ENCODE peak calls at places on chromosomes 12 and 14, in five cellular contexts. S, Z, K, X and B are unnamed samples.

GRCh38 chr12:105083041-105083440 is 1.2 kb downstream of the ALDH1L2 start:
- DNase-seq in X (no peak), K (no peak), Z (no peak), S (no peak), B (no peak)

GRCh38 chr12:122961551-122962329 is 4.5 kb downstream of the ABCB9 start:
- DNase-seq in K (no peak), X (no peak), S (no peak), Z (no peak), B (no peak)

GRCh38 chr14:92459479-92460421 is 53.8 kb upstream of the RIN3 start:
- DNase-seq in X (no peak), K (no peak), Z (no peak), S (no peak), B (peak; percentile 40)

GRCh38 chr12:49483621-49484020 is 55.2 kb upstream of the KCNH3 start:
- DNase-seq in K (no peak), S (no peak), Z (no peak), X (no peak), B (no peak)

GRCh38 chr14:23443411-23443812 is 8.0 kb upstream of the MYH7 start:
- DNase-seq in X (peak; percentile 29), Z (no peak), S (no peak), K (no peak), B (no peak)

GRCh38 chr14:26738571-26738970 is 140.7 kb upstream of the NOVA1 start:
- DNase-seq in Z (no peak), S (no peak), X (no peak), K (no peak), B (no peak)

GRCh38 chr14:82641050-82641540 is 1107.4 kb upstream of the SEL1L start:
- DNase-seq in S (no peak), X (no peak), K (no peak), Z (no peak), B (no peak)

GRCh38 chr14:50944647-50945413 is 547 bp upstream of the PYGL start:
- DNase-seq in X (peak; percentile 79), K (no peak), S (no peak), Z (no peak), B (peak; percentile 71)

GRCh38 chr12:132477009-132477702 is 12.8 kb upstream of the FBRSL1 start:
- DNase-seq in Z (no peak), S (no peak), X (no peak), K (no peak), B (no peak)

GRCh38 chr12:132658149-132658905 is 28.8 kb downstream of the POLE start:
- DNase-seq in X (peak; percentile 11), S (no peak), K (no peak), Z (no peak), B (no peak)

GRCh38 chr12:54173066-54173726 is 15.6 kb downstream of the SMUG1 start:
- DNase-seq in S (no peak), X (no peak), K (no peak), Z (no peak), B (no peak)
- H3K27me3 ChIP-seq in S (peaks cover 10% of the 10 kb centered on the region), X (no peaks in the 10 kb centered on the region), K (peaks cover 13% of the 10 kb centered on the region), Z (no peaks in the 10 kb centered on the region), B (peaks cover 32% of the 10 kb centered on the region)

GRCh38 chr14:61397607-61398006 is 76.2 kb downstream of the PRKCH start:
- DNase-seq in X (no peak), K (no peak), Z (no peak), S (no peak), B (no peak)

GRCh38 chr14:61396694-61397093 is 75.3 kb downstream of the PRKCH start:
- DNase-seq in Z (peak; percentile 61), X (no peak), S (no peak), K (no peak), B (no peak)

GRCh38 chr14:61396279-61396678 is 74.9 kb downstream of the PRKCH start:
- DNase-seq in K (no peak), S (no peak), Z (no peak), X (no peak), B (no peak)

GRCh38 chr14:61399365-61399764 is 78.0 kb downstream of the PRKCH start:
- DNase-seq in S (no peak), X (no peak), K (no peak), Z (no peak), B (peak; percentile 37)

GRCh38 chr14:61398221-61398620 is 76.8 kb downstream of the PRKCH start:
- DNase-seq in K (no peak), Z (no peak), X (no peak), S (no peak), B (no peak)
- H3K27me3 ChIP-seq in K (no peaks in the 10 kb centered on the region), Z (no peaks in the 10 kb centered on the region), X (no peaks in the 10 kb centered on the region), S (no peaks in the 10 kb centered on the region), B (no peaks in the 10 kb centered on the region)

DNA sequence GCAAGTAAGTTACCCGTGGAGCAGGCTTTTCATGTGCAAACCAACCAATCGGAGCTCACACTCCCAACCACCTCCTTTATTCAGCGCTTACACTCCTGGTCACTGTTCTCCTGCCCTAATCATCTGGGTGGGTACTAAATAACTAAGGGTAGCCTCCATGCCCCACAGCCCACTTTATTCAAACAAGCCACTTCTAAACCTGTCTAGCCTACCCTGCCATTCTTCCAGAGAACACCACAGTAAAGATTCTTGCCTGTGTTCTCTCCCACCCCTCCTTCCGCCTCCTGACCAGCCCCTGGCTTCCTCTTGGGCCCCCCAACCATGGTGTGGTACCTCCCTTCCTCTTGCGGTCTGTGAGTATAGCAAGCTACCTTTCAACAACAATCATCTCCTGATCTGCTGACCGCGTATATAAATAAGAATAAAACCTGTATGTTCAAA is 581.9 kb downstream of the VRK1 start:
- DNase-seq in K (no peak), X (no peak), Z (no peak), S (no peak), B (no peak)
- H3K27me3 ChIP-seq in K (no peaks in the 10 kb centered on the region), X (peaks cover 5% of the 10 kb centered on the region), Z (no peaks in the 10 kb centered on the region), S (no peaks in the 10 kb centered on the region), B (peaks cover 2% of the 10 kb centered on the region)

GRCh38 chr12:54648265-54648664 is at the start of gene DCD:
- DNase-seq in K (no peak), Z (no peak), S (no peak), X (no peak), B (no peak)

GRCh38 chr12:54649825-54650224 is 1.7 kb upstream of the DCD start:
- DNase-seq in S (no peak), Z (peak; percentile 6), X (no peak), K (no peak), B (no peak)

GRCh38 chr12:54650884-54651283 is 2.7 kb upstream of the DCD start:
- DNase-seq in X (no peak), K (no peak), S (no peak), Z (no peak), B (no peak)

GRCh38 chr12:54653025-54653424 is 4.9 kb upstream of the DCD start:
- DNase-seq in X (no peak), S (no peak), K (no peak), Z (no peak), B (no peak)

DNA sequence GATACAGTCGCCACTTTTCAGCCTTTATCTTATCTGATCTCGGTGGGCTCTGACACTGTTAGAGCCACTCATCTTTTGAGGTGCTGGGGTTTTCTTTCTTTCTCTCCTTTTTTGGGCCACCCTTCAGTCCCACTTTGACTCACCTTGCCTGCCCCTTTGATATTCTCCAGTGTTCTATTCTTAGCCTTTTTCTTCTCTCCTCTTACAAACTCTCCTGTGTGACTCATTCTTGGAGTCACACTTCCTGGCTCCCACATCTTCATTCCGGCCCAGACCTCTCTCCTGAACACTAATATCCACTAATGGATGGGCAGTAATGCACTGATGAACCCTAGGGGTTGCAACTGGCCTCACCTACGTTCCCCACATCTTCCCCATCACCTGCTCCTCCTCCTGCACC is 2.2 kb upstream of the DCD start:
- DNase-seq in S (no peak), K (no peak), X (no peak), Z (no peak), B (peak; percentile 26)
- H3K27me3 ChIP-seq in S (no peaks in the 10 kb centered on the region), K (no peaks in the 10 kb centered on the region), X (peaks cover 6% of the 10 kb centered on the region), Z (no peaks in the 10 kb centered on the region), B (peaks cover 7% of the 10 kb centered on the region)

DNA sequence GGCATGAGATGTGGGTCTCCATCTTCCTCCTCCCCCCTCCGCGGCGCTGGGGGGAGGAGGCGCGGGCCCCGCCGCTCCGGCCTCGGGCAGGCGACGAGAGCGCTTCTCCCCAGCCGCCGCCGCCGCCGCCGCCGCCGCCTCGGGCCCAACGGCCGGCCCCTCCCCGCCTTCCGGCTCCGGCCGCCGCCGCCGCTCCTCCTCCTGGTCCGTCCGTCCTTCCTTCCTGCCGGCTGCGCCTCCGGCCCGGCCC is 411 bp downstream of the FBXL14 start:
- DNase-seq in S (no peak), X (no peak), K (no peak), Z (peak; percentile 87), B (no peak)
- H3K27me3 ChIP-seq in S (no peaks in the 10 kb centered on the region), X (no peaks in the 10 kb centered on the region), K (no peaks in the 10 kb centered on the region), Z (no peaks in the 10 kb centered on the region), B (no peaks in the 10 kb centered on the region)

DNA sequence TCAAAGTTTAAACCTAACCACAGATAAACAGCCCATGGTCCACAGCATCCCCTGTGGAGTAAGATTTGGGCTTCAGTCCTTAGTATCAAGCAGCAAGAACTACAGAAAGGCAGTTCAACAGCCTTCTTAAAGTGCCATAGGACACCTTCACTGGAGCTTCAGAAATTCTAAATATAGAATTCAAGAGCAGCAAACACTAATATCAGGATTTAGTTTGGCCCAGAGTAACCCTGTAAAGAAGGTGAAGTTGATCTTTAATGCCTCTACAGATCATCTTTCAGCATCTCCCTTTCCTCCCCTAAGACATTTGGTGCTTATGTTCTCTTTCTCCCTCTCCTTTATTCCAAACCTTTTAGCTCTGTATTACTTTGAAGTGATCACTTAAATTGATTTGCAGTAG is 59.5 kb upstream of the ARHGAP5 start:
- DNase-seq in K (no peak), X (no peak), S (no peak), Z (no peak), B (no peak)
- H3K27me3 ChIP-seq in K (no peaks in the 10 kb centered on the region), X (no peaks in the 10 kb centered on the region), S (peaks cover 3% of the 10 kb centered on the region), Z (no peaks in the 10 kb centered on the region), B (no peaks in the 10 kb centered on the region)

GRCh38 chr14:73244541-73244940 is 7.2 kb downstream of the PAPLN start:
- DNase-seq in Z (no peak), K (no peak), X (no peak), S (no peak), B (no peak)
- H3K27me3 ChIP-seq in Z (no peaks in the 10 kb centered on the region), K (no peaks in the 10 kb centered on the region), X (peaks cover 46% of the 10 kb centered on the region), S (peaks cover 13% of the 10 kb centered on the region), B (peaks cover 12% of the 10 kb centered on the region)

GRCh38 chr12:41777064-41777790 is 367.4 kb downstream of the GXYLT1 start:
- DNase-seq in S (no peak), Z (no peak), K (no peak), X (no peak), B (no peak)
- H3K27me3 ChIP-seq in S (no peaks in the 10 kb centered on the region), Z (no peaks in the 10 kb centered on the region), K (no peaks in the 10 kb centered on the region), X (no peaks in the 10 kb centered on the region), B (no peaks in the 10 kb centered on the region)